ENCODE peak calls at places on chromosomes 11 and 22, in eight cellular contexts. M is PC-3, H is NB4, A is A549, U is OCI-LY7, D is bronchial epithelial cell, R is psoas muscle, S is CD14-positive monocyte. T is an unnamed sample.

GRCh38 chr11:65290448-65291165 is 24.1 kb upstream of the CDC42EP2 start:
- DNase-seq in M (peak), H (peak), A (no peak), U (no peak), D (peak), R (peak), S (peak), T (no peak)

GRCh38 chr11:93196816-93197382 is 892 bp downstream of the SLC36A4 start:
- DNase-seq in M (peak), H (peak), A (peak), U (peak), D (no peak), R (no peak), S (no peak), T (no peak)

GRCh38 chr11:10415817-10416392 is 39.2 kb upstream of the AMPD3 start:
- DNase-seq in M (no peak), H (peak), A (no peak), U (peak), D (no peak), R (no peak), S (no peak), T (no peak)

GRCh38 chr11:33620423-33621120 is 80.1 kb downstream of the C11orf91 start:
- DNase-seq in M (peak), H (no peak), A (no peak), U (no peak), D (peak), R (no peak), S (no peak), T (no peak)

GRCh38 chr11:2744166-2744565 is 44.4 kb upstream of the KCNQ1OT1 start:
- DNase-seq in M (no peak), H (no peak), A (no peak), U (no peak), D (no peak), R (peak), S (peak), T (no peak)

GRCh38 chr11:130427581-130428211 is 713 bp downstream of the ADAMTS8 start:
- DNase-seq in M (no peak), H (no peak), A (no peak), U (no peak), D (no peak), R (peak), S (no peak), T (peak)

GRCh38 chr11:79069504-79069903 is 371.3 kb downstream of the TENM4 start:
- DNase-seq in M (no peak), H (no peak), A (no peak), U (no peak), D (no peak), R (no peak), S (no peak), T (no peak)

GRCh38 chr11:8261921-8262551 is 1.6 kb downstream of the LMO1 start:
- DNase-seq in M (no peak), H (no peak), A (no peak), U (no peak), D (no peak), R (no peak), S (peak), T (no peak)

GRCh38 chr11:78022397-78023396 is at the start of gene KCTD14:
- DNase-seq in M (no peak), H (no peak), A (no peak), U (no peak), D (no peak), R (no peak), S (no peak), T (no peak)

GRCh38 chr22:48920776-48921241 is 906.9 kb downstream of the BRD1 start:
- DNase-seq in M (no peak), H (no peak), A (no peak), U (no peak), D (no peak), R (no peak), S (no peak), T (no peak)

GRCh38 chr11:107014871-107015270 is 3.4 kb downstream of the GUCY1A2 start:
- DNase-seq in M (peak), H (no peak), A (no peak), U (no peak), D (peak), R (no peak), S (no peak), T (no peak)

GRCh38 chr11:107018902-107019493 is 722 bp upstream of the GUCY1A2 start:
- DNase-seq in M (peak), H (no peak), A (peak), U (no peak), D (peak), R (peak), S (no peak), T (peak)

GRCh38 chr11:107017104-107017432 is 1.2 kb downstream of the GUCY1A2 start:
- DNase-seq in M (no peak), H (no peak), A (no peak), U (no peak), D (no peak), R (no peak), S (no peak), T (no peak)

GRCh38 chr11:107018274-107018901 is at the start of gene GUCY1A2:
- DNase-seq in M (no peak), H (no peak), A (no peak), U (no peak), D (no peak), R (peak), S (no peak), T (no peak)

DNA sequence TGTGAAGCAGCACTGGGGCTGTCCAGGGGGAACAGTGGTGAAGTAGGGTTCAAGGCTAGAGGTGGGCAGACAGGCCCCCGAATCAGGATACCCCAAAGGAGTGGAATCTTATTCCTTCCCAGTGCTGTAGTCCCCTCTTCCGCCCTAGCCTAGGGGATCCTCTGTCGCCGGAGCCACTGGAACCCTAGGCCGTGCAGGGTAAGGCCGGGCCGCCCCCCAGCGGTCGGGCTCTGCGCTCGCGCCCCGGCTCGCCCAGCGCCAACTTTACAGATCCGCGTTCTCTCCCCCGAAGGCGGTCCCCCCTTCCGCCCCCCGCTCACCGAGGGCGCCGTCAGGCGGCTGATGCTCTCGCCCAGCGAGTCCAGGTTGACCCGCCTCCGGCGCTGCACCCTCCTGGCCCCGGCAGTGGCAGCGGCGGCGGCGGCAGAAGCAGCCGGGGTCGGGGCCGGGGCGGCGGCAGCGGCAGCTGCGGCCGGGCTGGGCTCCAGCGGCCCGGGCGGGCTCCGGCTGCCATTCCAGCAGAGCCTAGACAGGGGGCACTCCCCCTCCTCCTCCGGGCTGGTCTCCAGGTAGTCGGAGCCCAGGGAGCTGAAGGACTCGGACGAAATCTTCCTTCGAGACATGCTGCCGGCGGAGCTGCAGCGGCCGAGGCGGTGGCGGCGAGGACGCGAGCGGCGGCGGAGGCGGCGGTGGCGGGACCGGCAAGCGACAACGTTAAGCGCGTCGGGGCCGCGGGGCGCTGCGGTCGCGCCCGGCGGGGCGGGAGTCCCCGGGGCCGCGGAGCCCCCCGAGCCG is 646 bp downstream of the GUCY1A2 start:
- DNase-seq in M (peak), H (no peak), A (peak), U (no peak), D (no peak), R (peak), S (no peak), T (peak)
- TF ChIP-seq CTCF in M (peak), H (no peak), A (peak), U (peak), D (peak), R (peak), S (no peak), T (peak)

GRCh38 chr11:69905202-69905535 is 86.0 kb upstream of the FGF3 start:
- DNase-seq in M (no peak), H (no peak), A (no peak), U (no peak), D (no peak), R (no peak), S (no peak), T (no peak)
- TF ChIP-seq CTCF in M (no peak), H (no peak), A (no peak), U (no peak), D (no peak), R (no peak), S (no peak), T (no peak)

DNA sequence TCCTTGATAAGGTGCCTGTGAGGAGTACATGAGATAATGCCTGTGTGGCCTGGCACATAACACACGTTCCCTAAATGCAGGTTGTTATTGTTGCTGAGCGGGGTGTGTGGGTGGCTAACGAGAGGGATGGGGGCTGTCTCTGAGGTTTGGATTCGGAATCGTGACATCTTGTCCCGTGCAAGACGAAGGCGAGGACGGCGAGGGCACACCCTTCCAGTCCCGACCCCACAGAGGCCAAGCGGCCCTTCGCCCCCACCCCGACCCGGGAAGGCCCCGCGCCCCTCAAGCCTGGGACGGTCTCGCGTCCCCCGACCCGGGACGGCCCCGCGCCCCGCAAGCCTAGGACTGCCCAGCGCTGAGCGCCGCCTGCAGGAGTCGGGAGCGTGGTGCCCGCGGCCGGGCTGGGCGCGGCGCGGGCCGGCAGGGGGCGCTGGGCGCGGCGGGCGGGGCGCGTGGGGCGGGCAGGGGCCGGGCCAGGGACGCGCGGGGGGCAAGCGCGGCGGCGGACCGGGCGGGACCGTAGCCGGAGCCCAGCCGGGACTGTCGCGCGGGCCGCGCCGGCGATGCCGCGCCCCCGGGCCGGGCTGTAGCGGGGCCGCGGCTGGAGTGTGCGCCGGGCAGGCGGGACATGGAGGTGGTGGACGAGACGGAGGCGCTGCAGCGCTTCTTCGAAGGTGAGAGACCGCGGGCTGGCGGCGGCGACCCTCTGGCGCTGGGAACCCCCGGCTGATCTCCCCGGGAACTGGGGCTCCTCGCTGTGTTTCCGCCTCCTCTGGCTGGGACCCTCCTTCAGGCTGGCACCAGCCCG is at the start of gene MYRF:
- DNase-seq in M (peak), H (peak), A (peak), U (no peak), D (no peak), R (peak), S (no peak), T (peak)
- TF ChIP-seq CTCF in M (peak), H (peak), A (peak), U (peak), D (peak), R (peak), S (peak), T (peak)

GRCh38 chr11:59666969-59667368 is 1.9 kb downstream of the PATL1 start:
- DNase-seq in M (no peak), H (peak), A (no peak), U (no peak), D (no peak), R (no peak), S (no peak), T (no peak)

GRCh38 chr11:59669611-59670009 is 773 bp upstream of the PATL1 start:
- DNase-seq in M (peak), H (no peak), A (no peak), U (no peak), D (peak), R (no peak), S (no peak), T (no peak)

GRCh38 chr11:59667812-59668187 is 1.0 kb downstream of the PATL1 start:
- DNase-seq in M (no peak), H (no peak), A (no peak), U (no peak), D (no peak), R (no peak), S (no peak), T (no peak)

GRCh38 chr11:59668950-59669610 is at the start of gene PATL1:
- DNase-seq in M (peak), H (peak), A (peak), U (peak), D (peak), R (peak), S (peak), T (peak)

GRCh38 chr11:59668188-59668949 is 468 bp downstream of the PATL1 start:
- DNase-seq in M (peak), H (peak), A (peak), U (no peak), D (peak), R (peak), S (peak), T (peak)
- TF ChIP-seq CTCF in M (peak), H (no peak), A (no peak), U (peak), D (peak), R (peak), S (peak), T (no peak)

GRCh38 chr22:47088480-47089145 is 326.2 kb downstream of the TBC1D22A start:
- DNase-seq in M (no peak), H (no peak), A (no peak), U (no peak), D (no peak), R (no peak), S (no peak), T (no peak)
- TF ChIP-seq CTCF in M (no peak), H (no peak), A (no peak), U (no peak), D (no peak), R (no peak), S (no peak), T (no peak)

DNA sequence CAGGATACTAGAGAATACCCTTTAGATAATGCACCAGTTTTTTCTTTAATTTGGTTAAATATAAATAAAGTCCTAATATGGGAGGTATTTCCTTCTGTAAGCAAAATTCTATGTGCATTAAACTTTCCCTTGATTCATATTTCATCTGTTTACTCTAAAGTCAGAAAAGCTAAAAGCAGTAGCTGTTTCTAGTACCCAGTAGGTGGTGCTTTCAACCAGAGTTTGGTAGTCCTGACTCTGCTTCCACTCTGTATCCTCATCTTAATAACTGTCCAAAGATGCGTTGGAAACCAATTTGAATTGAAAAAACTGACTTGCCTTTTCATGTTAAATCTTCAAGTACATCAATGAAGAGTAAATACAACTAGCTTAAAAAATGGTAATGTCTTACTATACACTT is 1065.2 kb downstream of the JRKL start:
- DNase-seq in M (peak), H (peak), A (no peak), U (no peak), D (peak), R (no peak), S (no peak), T (no peak)
- TF ChIP-seq CTCF in M (peak), H (no peak), A (no peak), U (peak), D (peak), R (no peak), S (no peak), T (no peak)

DNA sequence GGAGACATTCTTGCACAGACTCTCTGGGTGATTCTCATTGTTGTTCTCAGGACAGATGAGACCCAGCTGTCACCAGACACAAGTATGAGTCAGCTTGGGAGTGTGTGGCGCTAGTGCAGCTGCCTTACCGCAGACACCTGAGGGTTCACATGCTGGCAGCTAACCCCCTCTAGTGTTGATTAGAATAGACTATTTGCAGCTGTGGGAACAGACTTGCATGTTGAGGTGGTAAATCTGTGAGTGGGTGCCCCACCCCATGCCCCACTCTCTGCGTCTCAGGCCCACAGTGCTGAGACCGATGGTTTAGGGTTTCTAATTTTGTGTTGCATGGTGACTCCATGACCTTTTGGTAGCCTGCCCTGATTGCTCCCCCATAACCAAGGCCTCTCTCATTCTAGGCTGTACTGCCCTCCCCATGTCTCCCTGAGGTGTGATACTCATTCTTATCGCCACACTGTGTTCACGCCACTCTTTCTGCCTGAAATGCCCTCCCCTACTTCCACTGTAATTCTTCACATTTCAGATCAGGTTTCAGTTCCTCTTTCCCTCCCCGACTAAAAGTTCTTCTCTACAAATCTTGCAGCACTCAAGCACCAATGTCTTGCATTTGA is 73.7 kb upstream of the KIRREL3 start:
- DNase-seq in M (peak), H (peak), A (peak), U (peak), D (peak), R (no peak), S (no peak), T (peak)
- TF ChIP-seq CTCF in M (peak), H (peak), A (peak), U (peak), D (no peak), R (no peak), S (no peak), T (no peak)

GRCh38 chr11:84720706-84721402 is 906.3 kb downstream of the DLG2 start:
- DNase-seq in M (no peak), H (peak), A (no peak), U (no peak), D (no peak), R (peak), S (no peak), T (peak)

GRCh38 chr11:84721561-84721961 is 905.6 kb downstream of the DLG2 start:
- DNase-seq in M (no peak), H (no peak), A (no peak), U (no peak), D (no peak), R (no peak), S (no peak), T (no peak)

GRCh38 chr11:84719935-84720577 is 907.1 kb downstream of the DLG2 start:
- DNase-seq in M (no peak), H (no peak), A (no peak), U (no peak), D (no peak), R (peak), S (no peak), T (no peak)

GRCh38 chr11:84722583-84723108 is 904.5 kb downstream of the DLG2 start:
- DNase-seq in M (peak), H (peak), A (no peak), U (peak), D (no peak), R (no peak), S (no peak), T (no peak)
- TF ChIP-seq CTCF in M (peak), H (no peak), A (no peak), U (peak), D (no peak), R (peak), S (no peak), T (no peak)

GRCh38 chr22:32127904-32128303 is 31.2 kb downstream of the C22orf42 start:
- DNase-seq in M (no peak), H (no peak), A (no peak), U (no peak), D (no peak), R (no peak), S (no peak), T (no peak)
- TF ChIP-seq CTCF in M (no peak), H (peak), A (no peak), U (peak), D (no peak), R (no peak), S (no peak), T (no peak)

GRCh38 chr11:134289789-134290188 is 13.6 kb downstream of the GLB1L3 start:
- DNase-seq in M (no peak), H (no peak), A (no peak), U (no peak), D (no peak), R (no peak), S (no peak), T (no peak)
- TF ChIP-seq CTCF in M (no peak), H (no peak), A (no peak), U (no peak), D (no peak), R (no peak), S (no peak), T (no peak)